ENCODE peak calls at places on chromosomes 4 and X, in six cellular contexts. T is lower leg skin, R is NCI-H1092, J is ureter, D is GM06990, C is NCI-H1436. Q is an unnamed sample.

GRCh38 chr4:77152421-77152820 is 4.6 kb upstream of the CCNG2 start:
- DNase-seq in D (no peak), T (no peak), J (no peak), R (no peak), C (no peak), Q (no peak)

GRCh38 chrX:41514179-41514578 is 67.0 kb downstream of the NYX start:
- DNase-seq in C (no peak), J (no peak), D (no peak), T (no peak), R (no peak), Q (no peak)

GRCh38 chr4:127788517-127788916 is 6.4 kb downstream of the HSPA4L start:
- DNase-seq in T (no peak), C (no peak), J (no peak), D (no peak), R (no peak), Q (no peak)

GRCh38 chr4:21885241-21885640 is 63.3 kb downstream of the KCNIP4 start:
- DNase-seq in R (no peak), D (no peak), T (no peak), J (no peak), C (no peak), Q (no peak)

GRCh38 chrX:123756320-123756719 is 23.5 kb upstream of the THOC2 start:
- DNase-seq in R (no peak), C (no peak), J (no peak), T (no peak), D (no peak), Q (no peak)

GRCh38 chr4:45294464-45294863 is 568.1 kb upstream of the GNPDA2 start:
- DNase-seq in D (no peak), J (no peak), C (no peak), T (no peak), R (no peak), Q (no peak)

GRCh38 chr4:17188035-17188967 is 289.9 kb upstream of the LDB2 start:
- DNase-seq in T (no peak), J (no peak), R (no peak), C (no peak), D (no peak), Q (no peak)

GRCh38 chrX:113048896-113049295 is 208.3 kb upstream of the AMOT start:
- DNase-seq in T (no peak), R (no peak), C (no peak), D (no peak), J (no peak), Q (no peak)

GRCh38 chr4:140800686-140801085 is 44.5 kb upstream of the TBC1D9 start:
- DNase-seq in R (no peak), C (no peak), J (no peak), D (no peak), T (no peak), Q (no peak)

GRCh38 chrX:24877854-24878650 is 137.7 kb downstream of the ARX start:
- DNase-seq in D (no peak), C (no peak), T (no peak), R (no peak), J (no peak), Q (no peak)

GRCh38 chr4:69591374-69591773 is 48.1 kb downstream of the UGT2A2 start:
- DNase-seq in D (no peak), R (no peak), C (no peak), J (no peak), T (no peak), Q (no peak)

GRCh38 chr4:1207157-1207470 is 34.7 kb upstream of the SPON2 start:
- DNase-seq in T (no peak), R (no peak), J (peak), C (no peak), D (peak), Q (no peak)

GRCh38 chr4:182015893-182016292 is 227.3 kb upstream of the TENM3 start:
- DNase-seq in J (no peak), R (no peak), C (no peak), T (no peak), D (no peak), Q (no peak)

GRCh38 chr4:20384456-20384855 is 132.8 kb downstream of the SLIT2 start:
- DNase-seq in C (no peak), D (no peak), T (no peak), R (no peak), J (no peak), Q (no peak)

Q was measured in lung.